ENCODE peak calls at places on chromosomes 16 and 17, in seven cellular contexts. B is activated naive CD8-positive, alpha-beta T cell treated with anti-CD3 and anti-CD28 coated beads for 36 hours; H is AG04450; G is T follicular helper cell; R is NCI-H1105; U is breast epithelium; Q is NT2/D1. C is an unnamed sample.

GRCh38 chr17:67606896-67607604 is 110.7 kb upstream of the NOL11 start:
- DNase-seq in R (no peak), B (no peak), Q (no peak), U (no peak), H (no peak), G (no peak), C (no peak)

GRCh38 chr17:7748098-7748775 is 30.7 kb downstream of the DNAH2 start:
- DNase-seq in B (no peak), U (no peak), Q (no peak), R (no peak), H (no peak), G (no peak), C (peak)

GRCh38 chr16:15807603-15808009 is 49.2 kb downstream of the MYH11 start:
- DNase-seq in H (peak), U (no peak), R (no peak), G (no peak), Q (no peak), B (no peak), C (no peak)

GRCh38 chr17:59342681-59343127 is 11.2 kb downstream of the YPEL2 start:
- DNase-seq in U (no peak), G (no peak), Q (no peak), H (no peak), B (peak), R (no peak), C (no peak)

GRCh38 chr16:30989469-30990047 is 4.6 kb downstream of the HSD3B7 start:
- DNase-seq in H (no peak), B (no peak), G (no peak), Q (no peak), R (no peak), U (no peak), C (no peak)

GRCh38 chr16:47778106-47778803 is 317.1 kb downstream of the PHKB start:
- DNase-seq in Q (no peak), G (no peak), B (no peak), H (no peak), U (no peak), R (no peak), C (no peak)

GRCh38 chr17:61520897-61521296 is 68.7 kb downstream of the TBX4 start:
- DNase-seq in U (no peak), G (no peak), H (no peak), R (no peak), Q (no peak), B (no peak), C (no peak)

GRCh38 chr17:29090746-29091395 is 47.9 kb downstream of the PIPOX start:
- DNase-seq in G (no peak), B (no peak), Q (no peak), H (no peak), R (no peak), U (no peak), C (no peak)

GRCh38 chr17:58302919-58303551 is 22.3 kb upstream of the MPO start:
- DNase-seq in R (no peak), G (no peak), H (no peak), U (no peak), Q (no peak), B (no peak), C (no peak)

GRCh38 chr17:39926588-39927100 is 757 bp downstream of the ORMDL3 start:
- DNase-seq in G (peak), H (no peak), U (no peak), R (no peak), Q (no peak), B (peak), C (peak)

GRCh38 chr16:29877266-29877961 is 14.4 kb upstream of the CDIPT start:
- DNase-seq in B (peak), G (peak), R (no peak), Q (peak), H (no peak), U (no peak), C (no peak)

GRCh38 chr17:29089601-29090044 is 46.7 kb downstream of the PIPOX start:
- DNase-seq in B (no peak), U (no peak), R (no peak), H (no peak), Q (no peak), G (no peak), C (no peak)

GRCh38 chr17:40950176-40950575 is 12.7 kb upstream of the KRT23 start:
- DNase-seq in Q (no peak), U (no peak), B (no peak), H (no peak), R (no peak), G (no peak), C (no peak)

GRCh38 chr16:49698416-49698815 is 157.5 kb downstream of the ZNF423 start:
- DNase-seq in H (no peak), Q (no peak), R (no peak), G (no peak), U (no peak), B (no peak), C (no peak)

GRCh38 chr17:10243905-10244844 is 45.8 kb upstream of the GAS7 start:
- DNase-seq in G (no peak), Q (no peak), H (no peak), B (no peak), U (no peak), R (no peak), C (no peak)

GRCh38 chr17:71530227-71530626 is 590.6 kb upstream of the SOX9 start:
- DNase-seq in Q (no peak), B (no peak), G (no peak), U (no peak), H (no peak), R (no peak), C (no peak)

GRCh38 chr16:2364638-2365210 is 24.2 kb upstream of the ABCA3 start:
- DNase-seq in R (no peak), G (no peak), U (no peak), H (no peak), Q (no peak), B (no peak), C (no peak)

GRCh38 chr16:85465328-85466307 is 147.5 kb upstream of the GSE1 start:
- DNase-seq in B (no peak), U (peak), Q (no peak), R (no peak), H (peak), G (no peak), C (no peak)

GRCh38 chr17:46795379-46795952 is 23.0 kb downstream of the WNT3 start:
- DNase-seq in G (no peak), B (no peak), Q (no peak), U (no peak), H (no peak), R (no peak), C (no peak)

GRCh38 chr17:44606658-44607057 is 49.4 kb downstream of the FZD2 start:
- DNase-seq in U (no peak), B (no peak), H (no peak), Q (no peak), R (no peak), G (no peak), C (no peak)

GRCh38 chr17:71740866-71741265 is 380.0 kb upstream of the SOX9 start:
- DNase-seq in U (no peak), B (no peak), R (no peak), Q (no peak), H (no peak), G (no peak), C (no peak)

GRCh38 chr16:22726868-22727267 is 87.1 kb upstream of the HS3ST2 start:
- DNase-seq in Q (no peak), H (no peak), R (no peak), U (no peak), G (no peak), B (no peak), C (no peak)